ENCODE peak calls at places on chromosomes 2 and 18, in seven cellular contexts. One of them, this sample, is unnamed.

GRCh38 chr18:10792181-10792580 is 266.4 kb downstream of the NAPG start:
- DNase-seq in ovary: no peak
- DNase-seq in spleen: no peak
- DNase-seq in A549: no peak
- DNase-seq in lower leg skin: no peak
- DNase-seq in uterus: no peak
- DNase-seq in body of pancreas: no peak
- DNase-seq in this sample: no peak

GRCh38 chr2:203002054-203002821 is 12.4 kb upstream of the NBEAL1 start:
- DNase-seq in A549: peak; percentile 24
- DNase-seq in body of pancreas: peak; percentile 23
- DNase-seq in spleen: no peak
- DNase-seq in ovary: no peak
- DNase-seq in lower leg skin: no peak
- DNase-seq in uterus: no peak
- DNase-seq in this sample: no peak

GRCh38 chr2:1651131-1652066 is 92.9 kb downstream of the PXDN start:
- DNase-seq in A549: no peak
- DNase-seq in uterus: no peak
- DNase-seq in lower leg skin: no peak
- DNase-seq in body of pancreas: no peak
- DNase-seq in spleen: peak; percentile 56
- DNase-seq in ovary: no peak
- DNase-seq in this sample: no peak

GRCh38 chr2:128374001-128374710 is 55.5 kb upstream of the HS6ST1 start:
- DNase-seq in spleen: peak; percentile 60
- DNase-seq in ovary: no peak
- DNase-seq in body of pancreas: no peak
- DNase-seq in lower leg skin: no peak
- DNase-seq in A549: no peak
- DNase-seq in uterus: peak; percentile 19
- DNase-seq in this sample: no peak

GRCh38 chr2:31318360-31319336 is 84.7 kb downstream of the EHD3 start:
- DNase-seq in lower leg skin: no peak
- DNase-seq in ovary: no peak
- DNase-seq in uterus: no peak
- DNase-seq in body of pancreas: no peak
- DNase-seq in A549: no peak
- DNase-seq in spleen: peak; percentile 79
- DNase-seq in this sample: peak; percentile 66

GRCh38 chr2:220871909-220872308 is 700.2 kb downstream of the EPHA4 start:
- DNase-seq in uterus: no peak
- DNase-seq in ovary: no peak
- DNase-seq in lower leg skin: no peak
- DNase-seq in spleen: no peak
- DNase-seq in body of pancreas: no peak
- DNase-seq in A549: no peak
- DNase-seq in this sample: no peak

GRCh38 chr2:99831772-99832171 is 310.6 kb downstream of the AFF3 start:
- DNase-seq in body of pancreas: no peak
- DNase-seq in uterus: no peak
- DNase-seq in ovary: no peak
- DNase-seq in A549: no peak
- DNase-seq in lower leg skin: no peak
- DNase-seq in spleen: no peak
- DNase-seq in this sample: no peak

GRCh38 chr2:175926272-175926671 is 75.8 kb downstream of the LNPK start:
- DNase-seq in uterus: no peak
- DNase-seq in lower leg skin: no peak
- DNase-seq in ovary: no peak
- DNase-seq in spleen: no peak
- DNase-seq in A549: no peak
- DNase-seq in body of pancreas: no peak
- DNase-seq in this sample: no peak

GRCh38 chr2:149076863-149077412 is 38.4 kb downstream of the LYPD6B start:
- DNase-seq in ovary: no peak
- DNase-seq in lower leg skin: no peak
- DNase-seq in uterus: no peak
- DNase-seq in A549: no peak
- DNase-seq in spleen: no peak
- DNase-seq in body of pancreas: no peak
- DNase-seq in this sample: no peak

GRCh38 chr2:14354231-14354630 is 278.3 kb upstream of the LRATD1 start:
- DNase-seq in A549: no peak
- DNase-seq in spleen: no peak
- DNase-seq in uterus: no peak
- DNase-seq in lower leg skin: no peak
- DNase-seq in ovary: no peak
- DNase-seq in body of pancreas: no peak
- DNase-seq in this sample: no peak

GRCh38 chr2:201517094-201517493 is 65.6 kb downstream of the STRADB start:
- DNase-seq in A549: no peak
- DNase-seq in lower leg skin: no peak
- DNase-seq in uterus: no peak
- DNase-seq in ovary: no peak
- DNase-seq in spleen: no peak
- DNase-seq in body of pancreas: no peak
- DNase-seq in this sample: no peak

GRCh38 chr2:75595541-75596395 is 35.0 kb upstream of the EVA1A start:
- DNase-seq in A549: peak; percentile 56
- DNase-seq in spleen: no peak
- DNase-seq in lower leg skin: no peak
- DNase-seq in body of pancreas: no peak
- DNase-seq in ovary: no peak
- DNase-seq in uterus: no peak
- DNase-seq in this sample: no peak

GRCh38 chr18:79503406-79503805 is 107.7 kb downstream of the NFATC1 start:
- DNase-seq in A549: no peak
- DNase-seq in uterus: no peak
- DNase-seq in ovary: peak; percentile 6
- DNase-seq in lower leg skin: no peak
- DNase-seq in body of pancreas: no peak
- DNase-seq in spleen: peak; percentile 33
- DNase-seq in this sample: no peak

GRCh38 chr18:62484941-62485340 is 37.9 kb upstream of the ZCCHC2 start:
- DNase-seq in ovary: no peak
- DNase-seq in uterus: no peak
- DNase-seq in lower leg skin: no peak
- DNase-seq in A549: no peak
- DNase-seq in spleen: no peak
- DNase-seq in body of pancreas: no peak
- DNase-seq in this sample: no peak

GRCh38 chr18:36893227-36893626 is 64.3 kb downstream of the KIAA1328 start:
- DNase-seq in lower leg skin: no peak
- DNase-seq in spleen: no peak
- DNase-seq in body of pancreas: no peak
- DNase-seq in uterus: no peak
- DNase-seq in ovary: no peak
- DNase-seq in A549: no peak
- DNase-seq in this sample: no peak

GRCh38 chr2:1528273-1529064 is 115.2 kb downstream of the TPO start:
- DNase-seq in body of pancreas: no peak
- DNase-seq in uterus: no peak
- DNase-seq in spleen: no peak
- DNase-seq in ovary: no peak
- DNase-seq in lower leg skin: no peak
- DNase-seq in A549: peak; percentile 41
- DNase-seq in this sample: no peak

GRCh38 chr2:9739508-9739907 is 103.8 kb upstream of the TAF1B start:
- DNase-seq in A549: no peak
- DNase-seq in uterus: peak; percentile 64
- DNase-seq in spleen: peak; percentile 86
- DNase-seq in ovary: peak; percentile 60
- DNase-seq in lower leg skin: peak; percentile 49
- DNase-seq in body of pancreas: peak; percentile 36
- DNase-seq in this sample: no peak

DNA sequence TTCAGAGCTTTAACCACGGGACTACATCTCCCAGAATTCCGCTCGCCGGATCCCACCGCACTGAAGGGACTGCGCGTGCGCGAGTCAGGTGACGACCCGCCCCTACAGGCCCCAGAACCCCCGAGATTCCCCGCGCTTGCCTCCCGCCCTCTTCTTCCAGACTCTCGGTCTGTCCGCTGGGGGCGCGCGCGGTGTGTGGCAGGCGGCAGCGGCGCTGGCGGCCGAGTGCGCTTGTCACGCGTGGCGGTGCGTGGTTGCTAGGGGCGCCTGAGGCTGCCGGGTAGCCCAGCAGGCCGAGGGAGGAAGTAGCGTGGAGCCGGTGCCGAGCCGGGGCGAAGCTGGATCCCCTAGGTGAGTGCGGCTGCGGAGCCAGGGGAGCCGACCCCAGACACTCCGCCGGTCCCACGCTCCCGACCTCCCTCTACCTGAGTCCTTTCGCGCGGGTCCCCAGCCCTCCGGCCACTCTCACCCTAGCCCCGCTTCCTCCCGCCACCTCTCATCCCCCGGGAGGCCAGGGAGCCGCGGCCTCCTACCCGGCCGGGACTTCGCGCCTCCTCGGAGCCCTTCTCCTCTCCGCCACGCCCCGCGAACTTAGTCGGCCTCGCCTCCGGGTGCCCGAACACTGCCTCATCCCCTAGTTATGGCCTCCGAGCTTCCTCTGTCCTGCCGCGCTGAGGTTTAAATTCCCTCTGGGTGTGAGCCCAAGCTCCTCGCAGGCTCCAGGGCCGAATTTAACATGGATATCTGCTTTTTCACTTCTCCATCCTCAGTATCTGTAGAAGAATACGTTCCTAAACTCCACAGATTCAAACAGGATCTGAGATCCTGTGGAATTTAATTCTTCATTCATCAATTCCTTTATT is at the start of gene TTLL4:
- DNase-seq in spleen: peak; percentile 100
- DNase-seq in lower leg skin: peak; percentile 96
- DNase-seq in ovary: peak; percentile 98
- DNase-seq in body of pancreas: peak; percentile 98
- DNase-seq in A549: peak; percentile 95
- DNase-seq in uterus: peak; percentile 98
- DNase-seq in this sample: peak; percentile 97
- TF ChIP-seq POLR2A in spleen: no peak
- TF ChIP-seq POLR2A in lower leg skin: no peak
- TF ChIP-seq POLR2A in ovary: peak; percentile 58
- TF ChIP-seq POLR2A in body of pancreas: peak; percentile 78
- TF ChIP-seq POLR2A in A549: peak; percentile 87
- TF ChIP-seq POLR2A in uterus: peak; percentile 73
- TF ChIP-seq POLR2A in this sample: peak; percentile 87

DNA sequence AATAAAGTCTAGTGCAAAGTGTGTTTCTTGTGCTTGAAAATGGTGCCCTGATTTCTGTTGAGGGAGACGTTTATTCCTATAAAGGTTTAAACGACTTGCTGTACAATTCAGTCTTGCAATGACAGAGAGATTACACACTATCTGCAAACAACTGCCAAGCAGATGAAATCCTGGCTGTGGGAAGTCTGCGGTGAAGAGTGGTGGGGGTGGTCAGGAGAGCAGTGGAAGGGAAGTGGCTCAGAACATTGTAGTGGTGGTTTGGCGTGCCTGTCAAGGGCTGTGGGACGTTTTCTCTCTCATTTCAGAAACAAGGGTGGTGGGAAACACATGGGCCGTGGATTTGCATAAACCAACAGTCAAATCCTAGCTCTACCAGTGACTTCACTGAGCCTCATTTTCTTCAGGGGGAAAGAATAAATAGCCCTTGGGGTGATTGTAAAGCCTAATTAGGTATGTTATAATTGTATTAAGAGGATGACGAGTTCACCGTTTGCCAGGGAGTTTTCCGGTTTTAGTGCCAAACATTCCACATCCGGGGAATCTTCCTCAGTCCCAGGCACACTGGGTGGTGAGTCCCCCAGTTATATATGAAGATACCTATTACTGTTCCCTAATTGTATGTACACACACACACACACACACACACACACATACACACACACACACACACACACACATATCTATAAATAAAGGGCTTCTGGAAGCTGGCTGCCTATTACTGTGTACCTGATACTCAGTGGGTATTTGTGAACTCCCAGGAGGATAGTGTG is 115.0 kb downstream of the SPTBN1 start:
- DNase-seq in spleen: peak; percentile 86
- DNase-seq in uterus: peak; percentile 66
- DNase-seq in lower leg skin: peak; percentile 57
- DNase-seq in ovary: no peak
- DNase-seq in body of pancreas: peak; percentile 47
- DNase-seq in A549: peak; percentile 88
- DNase-seq in this sample: peak; percentile 56
- TF ChIP-seq POLR2A in spleen: no peak
- TF ChIP-seq POLR2A in uterus: no peak
- TF ChIP-seq POLR2A in lower leg skin: no peak
- TF ChIP-seq POLR2A in ovary: no peak
- TF ChIP-seq POLR2A in body of pancreas: no peak
- TF ChIP-seq POLR2A in A549: no peak
- TF ChIP-seq POLR2A in this sample: no peak

GRCh38 chr2:200377774-200378336 is 71.4 kb downstream of the SPATS2L start:
- DNase-seq in ovary: no peak
- DNase-seq in lower leg skin: no peak
- DNase-seq in body of pancreas: peak; percentile 69
- DNase-seq in A549: peak; percentile 25
- DNase-seq in uterus: no peak
- DNase-seq in spleen: no peak
- DNase-seq in this sample: no peak
- TF ChIP-seq POLR2A in ovary: no peak
- TF ChIP-seq POLR2A in lower leg skin: no peak
- TF ChIP-seq POLR2A in body of pancreas: no peak
- TF ChIP-seq POLR2A in A549: no peak
- TF ChIP-seq POLR2A in uterus: no peak
- TF ChIP-seq POLR2A in spleen: no peak
- TF ChIP-seq POLR2A in this sample: no peak

GRCh38 chr18:812673-813404 is 797 bp upstream of the YES1 start:
- DNase-seq in spleen: peak; percentile 91
- DNase-seq in uterus: peak; percentile 87
- DNase-seq in A549: peak; percentile 70
- DNase-seq in lower leg skin: peak; percentile 85
- DNase-seq in ovary: peak; percentile 79
- DNase-seq in body of pancreas: peak; percentile 75
- DNase-seq in this sample: peak; percentile 56
- TF ChIP-seq POLR2A in spleen: no peak
- TF ChIP-seq POLR2A in uterus: peak; percentile 9
- TF ChIP-seq POLR2A in A549: no peak
- TF ChIP-seq POLR2A in lower leg skin: no peak
- TF ChIP-seq POLR2A in ovary: no peak
- TF ChIP-seq POLR2A in body of pancreas: peak; percentile 44
- TF ChIP-seq POLR2A in this sample: no peak

DNA sequence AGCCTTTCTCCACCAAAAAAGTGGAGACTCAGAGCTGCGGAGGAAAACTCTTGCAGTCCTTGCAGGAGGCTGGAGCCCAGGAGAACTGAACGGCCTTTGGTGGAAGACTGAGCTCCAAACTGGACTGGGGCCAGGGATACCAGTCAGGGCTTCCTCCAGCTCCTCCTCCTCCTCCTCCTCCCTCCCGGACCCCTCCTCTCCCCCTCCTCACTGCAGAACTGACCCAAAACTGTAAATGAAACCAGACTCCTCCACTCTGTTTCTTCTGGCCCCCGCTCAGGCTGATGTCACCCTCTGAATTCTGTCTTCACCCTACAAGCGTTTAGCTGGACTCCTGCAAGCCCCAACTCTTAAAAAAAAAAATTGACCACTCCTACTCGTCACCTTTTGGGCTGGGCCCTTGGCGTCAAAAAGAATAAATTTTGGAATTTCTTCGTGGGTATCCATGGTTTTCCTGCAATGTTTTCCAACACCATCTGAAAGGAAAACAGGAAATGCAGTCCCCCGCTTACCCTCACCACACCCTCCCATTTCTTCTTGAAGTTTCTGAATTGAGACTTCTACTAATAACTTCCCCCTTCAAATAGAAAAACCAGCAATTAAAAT is at the start of gene COL6A3:
- DNase-seq in ovary: peak; percentile 94
- DNase-seq in body of pancreas: peak; percentile 44
- DNase-seq in spleen: no peak
- DNase-seq in uterus: peak; percentile 94
- DNase-seq in lower leg skin: peak; percentile 78
- DNase-seq in A549: no peak
- DNase-seq in this sample: no peak
- TF ChIP-seq POLR2A in ovary: peak; percentile 35
- TF ChIP-seq POLR2A in body of pancreas: peak; percentile 42
- TF ChIP-seq POLR2A in spleen: no peak
- TF ChIP-seq POLR2A in uterus: peak; percentile 64
- TF ChIP-seq POLR2A in lower leg skin: no peak
- TF ChIP-seq POLR2A in A549: no peak
- TF ChIP-seq POLR2A in this sample: peak; percentile 19

This sample was measured in H54.